ENCODE peak calls at places on chromosomes 11 and 22, in five cellular contexts. One of them, this sample, is unnamed.

GRCh38 chr11:65116370-65117205 is 913 bp downstream of the ZNHIT2 start:
- DNase-seq in vagina: no peak
- DNase-seq in mesendoderm: peak
- DNase-seq in lung: no peak
- DNase-seq in mammary epithelial cell: peak
- DNase-seq in this sample: no peak

GRCh38 chr11:60987577-60988277 is 16.2 kb downstream of the CD6 start:
- DNase-seq in mammary epithelial cell: no peak
- DNase-seq in lung: no peak
- DNase-seq in vagina: no peak
- DNase-seq in mesendoderm: no peak
- DNase-seq in this sample: no peak

GRCh38 chr11:123745764-123746451 is 4.4 kb upstream of the ZNF202 start:
- DNase-seq in lung: no peak
- DNase-seq in mammary epithelial cell: no peak
- DNase-seq in vagina: no peak
- DNase-seq in mesendoderm: peak
- DNase-seq in this sample: no peak

GRCh38 chr11:116825434-116825833 is 2.3 kb upstream of the APOA4 start:
- DNase-seq in lung: no peak
- DNase-seq in vagina: no peak
- DNase-seq in mammary epithelial cell: no peak
- DNase-seq in mesendoderm: no peak
- DNase-seq in this sample: no peak

GRCh38 chr11:1920128-1920908 is 815 bp downstream of the TNNT3 start:
- DNase-seq in vagina: no peak
- DNase-seq in mammary epithelial cell: no peak
- DNase-seq in mesendoderm: no peak
- DNase-seq in lung: no peak
- DNase-seq in this sample: no peak

GRCh38 chr11:121035169-121035755 is 11.4 kb downstream of the TBCEL start:
- DNase-seq in vagina: no peak
- DNase-seq in mesendoderm: peak
- DNase-seq in mammary epithelial cell: no peak
- DNase-seq in lung: no peak
- DNase-seq in this sample: no peak

GRCh38 chr22:41197046-41197807 is 7.9 kb upstream of the L3MBTL2 start:
- DNase-seq in mesendoderm: peak
- DNase-seq in mammary epithelial cell: peak
- DNase-seq in lung: peak
- DNase-seq in vagina: no peak
- DNase-seq in this sample: peak

GRCh38 chr22:27378994-27379393 is 422.6 kb downstream of the MN1 start:
- DNase-seq in lung: peak
- DNase-seq in vagina: no peak
- DNase-seq in mammary epithelial cell: no peak
- DNase-seq in mesendoderm: no peak
- DNase-seq in this sample: no peak

GRCh38 chr11:44992181-44992582 is 41.5 kb upstream of the TP53I11 start:
- DNase-seq in lung: no peak
- DNase-seq in mammary epithelial cell: no peak
- DNase-seq in mesendoderm: no peak
- DNase-seq in vagina: peak
- DNase-seq in this sample: no peak

GRCh38 chr11:107184936-107185335 is 166.7 kb upstream of the GUCY1A2 start:
- DNase-seq in lung: no peak
- DNase-seq in mammary epithelial cell: no peak
- DNase-seq in mesendoderm: no peak
- DNase-seq in vagina: no peak
- DNase-seq in this sample: no peak

GRCh38 chr11:116984186-116984585 is 114.0 kb downstream of the SIK3 start:
- DNase-seq in lung: no peak
- DNase-seq in mammary epithelial cell: peak
- DNase-seq in vagina: no peak
- DNase-seq in mesendoderm: no peak
- DNase-seq in this sample: no peak

GRCh38 chr22:44080936-44081853 is 57.1 kb downstream of the PARVB start:
- DNase-seq in vagina: no peak
- DNase-seq in mammary epithelial cell: peak
- DNase-seq in lung: peak
- DNase-seq in mesendoderm: peak
- DNase-seq in this sample: peak

GRCh38 chr11:23555085-23555484 is 694.8 kb upstream of the CCDC179 start:
- DNase-seq in mammary epithelial cell: no peak
- DNase-seq in lung: no peak
- DNase-seq in mesendoderm: no peak
- DNase-seq in vagina: no peak
- DNase-seq in this sample: no peak

GRCh38 chr11:7278314-7278917 is 26.7 kb downstream of the SYT9 start:
- DNase-seq in lung: no peak
- DNase-seq in mesendoderm: peak
- DNase-seq in mammary epithelial cell: peak
- DNase-seq in vagina: no peak
- DNase-seq in this sample: no peak

GRCh38 chr11:128509990-128510389 is 77.4 kb downstream of the ETS1 start:
- DNase-seq in vagina: no peak
- DNase-seq in mammary epithelial cell: peak
- DNase-seq in lung: no peak
- DNase-seq in mesendoderm: no peak
- DNase-seq in this sample: no peak

GRCh38 chr22:44561139-44561840 is 63.3 kb upstream of the RTL6 start:
- DNase-seq in vagina: no peak
- DNase-seq in mesendoderm: no peak
- DNase-seq in lung: no peak
- DNase-seq in mammary epithelial cell: no peak
- DNase-seq in this sample: no peak

GRCh38 chr11:100739636-100740035 is 52.5 kb downstream of the ARHGAP42 start:
- DNase-seq in mammary epithelial cell: no peak
- DNase-seq in lung: peak
- DNase-seq in vagina: no peak
- DNase-seq in mesendoderm: peak
- DNase-seq in this sample: no peak

GRCh38 chr11:95359756-95360155 is 128.8 kb upstream of the SESN3 start:
- DNase-seq in mesendoderm: peak
- DNase-seq in vagina: no peak
- DNase-seq in lung: no peak
- DNase-seq in mammary epithelial cell: peak
- DNase-seq in this sample: no peak

GRCh38 chr22:39226353-39226752 is 18.4 kb downstream of the PDGFB start:
- DNase-seq in lung: no peak
- DNase-seq in mammary epithelial cell: no peak
- DNase-seq in mesendoderm: no peak
- DNase-seq in vagina: no peak
- DNase-seq in this sample: no peak
- H3K27ac ChIP-seq in lung: no peak
- H3K27ac ChIP-seq in mammary epithelial cell: no peak
- H3K27ac ChIP-seq in mesendoderm: no peak
- H3K27ac ChIP-seq in vagina: no peak
- H3K27ac ChIP-seq in this sample: no peak

GRCh38 chr22:42939941-42940653 is 74.9 kb downstream of the PACSIN2 start:
- DNase-seq in vagina: no peak
- DNase-seq in lung: peak
- DNase-seq in mesendoderm: peak
- DNase-seq in mammary epithelial cell: peak
- DNase-seq in this sample: no peak

GRCh38 chr22:42937164-42937854 is 77.6 kb downstream of the PACSIN2 start:
- DNase-seq in mammary epithelial cell: peak
- DNase-seq in lung: peak
- DNase-seq in mesendoderm: peak
- DNase-seq in vagina: no peak
- DNase-seq in this sample: no peak

GRCh38 chr22:42939451-42939881 is 75.5 kb downstream of the PACSIN2 start:
- DNase-seq in lung: no peak
- DNase-seq in vagina: no peak
- DNase-seq in mesendoderm: peak
- DNase-seq in mammary epithelial cell: no peak
- DNase-seq in this sample: no peak

GRCh38 chr22:42938976-42939375 is 76.0 kb downstream of the PACSIN2 start:
- DNase-seq in mesendoderm: no peak
- DNase-seq in mammary epithelial cell: peak
- DNase-seq in vagina: no peak
- DNase-seq in lung: no peak
- DNase-seq in this sample: no peak

GRCh38 chr22:42938449-42938848 is 76.5 kb downstream of the PACSIN2 start:
- DNase-seq in lung: no peak
- DNase-seq in mesendoderm: no peak
- DNase-seq in vagina: no peak
- DNase-seq in mammary epithelial cell: no peak
- DNase-seq in this sample: no peak
- H3K27ac ChIP-seq in lung: peak
- H3K27ac ChIP-seq in mesendoderm: no peak
- H3K27ac ChIP-seq in vagina: peak
- H3K27ac ChIP-seq in mammary epithelial cell: peak
- H3K27ac ChIP-seq in this sample: no peak

GRCh38 chr11:47242596-47243192 is 5.9 kb downstream of the ACP2 start:
- DNase-seq in mesendoderm: no peak
- DNase-seq in mammary epithelial cell: no peak
- DNase-seq in vagina: no peak
- DNase-seq in lung: no peak
- DNase-seq in this sample: no peak
- H3K27ac ChIP-seq in mesendoderm: no peak
- H3K27ac ChIP-seq in mammary epithelial cell: no peak
- H3K27ac ChIP-seq in vagina: no peak
- H3K27ac ChIP-seq in lung: peak
- H3K27ac ChIP-seq in this sample: no peak

GRCh38 chr22:29342577-29343312 is 27.2 kb upstream of the RASL10A start:
- DNase-seq in lung: no peak
- DNase-seq in mesendoderm: no peak
- DNase-seq in mammary epithelial cell: no peak
- DNase-seq in vagina: no peak
- DNase-seq in this sample: no peak
- H3K27ac ChIP-seq in lung: no peak
- H3K27ac ChIP-seq in mesendoderm: no peak
- H3K27ac ChIP-seq in mammary epithelial cell: no peak
- H3K27ac ChIP-seq in vagina: no peak
- H3K27ac ChIP-seq in this sample: no peak

DNA sequence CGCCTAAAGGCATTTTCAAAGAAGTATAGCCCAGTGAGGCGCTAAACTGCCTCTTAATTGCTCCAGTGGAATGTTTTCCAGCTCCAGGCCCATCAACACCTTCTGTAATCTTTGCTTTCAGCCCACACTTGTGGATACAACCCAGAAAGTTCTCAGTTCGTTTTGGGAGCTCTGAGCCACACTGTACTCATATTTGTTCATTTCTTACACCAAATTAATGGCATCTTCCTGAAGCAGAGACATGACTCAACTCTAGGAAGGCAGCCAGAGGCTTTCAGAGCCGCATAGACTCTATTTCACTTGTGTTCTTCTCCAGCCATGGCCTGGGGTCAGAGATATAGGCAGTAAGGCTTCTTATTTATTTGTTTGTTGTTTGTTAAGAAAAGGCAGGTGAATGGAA is 175.5 kb upstream of the NCAM1 start:
- DNase-seq in lung: no peak
- DNase-seq in vagina: no peak
- DNase-seq in mammary epithelial cell: peak
- DNase-seq in mesendoderm: no peak
- DNase-seq in this sample: no peak
- H3K27ac ChIP-seq in lung: peak
- H3K27ac ChIP-seq in vagina: no peak
- H3K27ac ChIP-seq in mammary epithelial cell: no peak
- H3K27ac ChIP-seq in mesendoderm: no peak
- H3K27ac ChIP-seq in this sample: no peak

GRCh38 chr22:38784035-38784434 is 9.9 kb downstream of the DNAL4 start:
- DNase-seq in vagina: no peak
- DNase-seq in mesendoderm: no peak
- DNase-seq in mammary epithelial cell: no peak
- DNase-seq in lung: no peak
- DNase-seq in this sample: no peak

GRCh38 chr22:38788417-38788816 is 5.5 kb downstream of the DNAL4 start:
- DNase-seq in lung: peak
- DNase-seq in mesendoderm: no peak
- DNase-seq in vagina: no peak
- DNase-seq in mammary epithelial cell: peak
- DNase-seq in this sample: no peak

GRCh38 chr22:38788016-38788415 is 5.9 kb downstream of the DNAL4 start:
- DNase-seq in lung: no peak
- DNase-seq in mesendoderm: no peak
- DNase-seq in mammary epithelial cell: no peak
- DNase-seq in vagina: no peak
- DNase-seq in this sample: no peak

GRCh38 chr22:38788846-38789245 is 5.1 kb downstream of the DNAL4 start:
- DNase-seq in mesendoderm: no peak
- DNase-seq in vagina: no peak
- DNase-seq in lung: no peak
- DNase-seq in mammary epithelial cell: no peak
- DNase-seq in this sample: no peak

DNA sequence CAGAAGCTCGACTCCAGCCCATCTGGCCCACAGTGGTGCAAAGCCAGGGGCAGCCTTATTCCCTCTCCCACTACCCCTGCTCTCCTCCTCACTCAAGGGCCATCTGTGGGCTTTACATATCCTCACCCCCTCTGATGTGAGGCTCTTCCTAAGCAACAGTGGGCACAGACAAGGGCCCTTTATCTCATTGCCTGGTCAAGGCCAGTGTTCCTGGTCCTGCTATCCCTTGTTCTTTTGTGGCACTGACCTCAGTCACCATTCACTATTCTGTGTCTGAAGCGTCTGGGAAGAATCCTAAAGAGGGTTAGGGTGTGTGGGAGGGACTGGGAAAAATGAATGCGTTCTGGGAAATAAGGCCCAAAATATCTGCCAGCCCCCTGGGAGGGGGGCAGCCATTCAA is 7.3 kb downstream of the DNAL4 start:
- DNase-seq in mammary epithelial cell: no peak
- DNase-seq in lung: no peak
- DNase-seq in mesendoderm: no peak
- DNase-seq in vagina: no peak
- DNase-seq in this sample: no peak
- H3K27ac ChIP-seq in mammary epithelial cell: no peak
- H3K27ac ChIP-seq in lung: peak
- H3K27ac ChIP-seq in mesendoderm: no peak
- H3K27ac ChIP-seq in vagina: no peak
- H3K27ac ChIP-seq in this sample: no peak

GRCh38 chr11:71228961-71229360 is 23.4 kb downstream of the SHANK2 start:
- DNase-seq in mesendoderm: no peak
- DNase-seq in lung: no peak
- DNase-seq in vagina: no peak
- DNase-seq in mammary epithelial cell: no peak
- DNase-seq in this sample: no peak
- H3K27ac ChIP-seq in mesendoderm: no peak
- H3K27ac ChIP-seq in lung: no peak
- H3K27ac ChIP-seq in vagina: no peak
- H3K27ac ChIP-seq in mammary epithelial cell: no peak
- H3K27ac ChIP-seq in this sample: no peak

This sample was measured in caudate nucleus.